ENCODE peak calls at places on chromosomes 3 and 15, in eight cellular contexts. Y, K, X, T, N, Q, L and P are unnamed samples.

GRCh38 chr3:11226042-11226370 is 46.2 kb upstream of the ATG7 start:
- DNase-seq in Y (no peak), T (no peak), K (no peak), N (peak), Q (no peak), L (peak), X (no peak), P (no peak)

GRCh38 chr3:33360136-33360825 is 79.9 kb downstream of the UBP1 start:
- DNase-seq in K (no peak), L (no peak), N (no peak), T (no peak), X (no peak), Y (no peak), Q (no peak), P (peak)

GRCh38 chr15:37095993-37096877 is 4.1 kb downstream of the MEIS2 start:
- DNase-seq in X (no peak), Y (peak), N (no peak), T (no peak), Q (no peak), K (no peak), L (no peak), P (no peak)

GRCh38 chr15:34039506-34040123 is 611 bp upstream of the AVEN start:
- DNase-seq in X (no peak), K (no peak), N (no peak), L (no peak), T (no peak), Y (no peak), Q (no peak), P (no peak)

GRCh38 chr3:151969026-151969658 is 95.7 kb downstream of the SUCNR1 start:
- DNase-seq in Q (no peak), Y (no peak), T (no peak), L (no peak), K (no peak), X (no peak), N (no peak), P (no peak)

GRCh38 chr3:174355505-174355904 is 503.6 kb upstream of the NAALADL2 start:
- DNase-seq in T (no peak), Y (no peak), K (no peak), L (no peak), N (no peak), X (no peak), Q (no peak), P (no peak)

GRCh38 chr3:178474526-178474925 is 61.7 kb upstream of the KCNMB2 start:
- DNase-seq in K (no peak), Q (no peak), Y (no peak), N (no peak), L (no peak), T (no peak), X (no peak), P (no peak)

GRCh38 chr15:69303337-69304175 is 4.8 kb downstream of the PAQR5 start:
- DNase-seq in N (no peak), X (no peak), L (no peak), Y (no peak), K (no peak), T (no peak), Q (no peak), P (no peak)

GRCh38 chr3:190016966-190017365 is 103.7 kb downstream of the P3H2 start:
- DNase-seq in Y (no peak), L (no peak), N (no peak), Q (no peak), T (no peak), K (no peak), X (no peak), P (no peak)

GRCh38 chr3:151171145-151171544 is 31.9 kb downstream of the GPR171 start:
- DNase-seq in N (peak), X (no peak), L (no peak), T (no peak), Y (no peak), K (peak), Q (peak), P (no peak)

GRCh38 chr3:149368201-149368849 is 9.1 kb downstream of the TM4SF1 start:
- DNase-seq in Q (no peak), N (no peak), Y (no peak), X (no peak), L (no peak), K (no peak), T (no peak), P (no peak)

GRCh38 chr15:68930268-68931022 is at the start of gene SPESP1:
- DNase-seq in Y (peak), Q (no peak), T (peak), N (peak), X (no peak), L (peak), K (peak), P (peak)

GRCh38 chr15:58440922-58441321 is 9.1 kb downstream of the LIPC start:
- DNase-seq in L (peak), Y (no peak), Q (no peak), N (peak), T (no peak), K (no peak), X (no peak), P (peak)

GRCh38 chr3:115518100-115518852 is 105.0 kb upstream of the GAP43 start:
- DNase-seq in Y (no peak), Q (no peak), T (peak), K (no peak), X (peak), L (no peak), N (no peak), P (peak)

GRCh38 chr15:57320543-57321220 is 55.6 kb upstream of the CGNL1 start:
- DNase-seq in T (peak), L (no peak), K (no peak), Q (no peak), Y (peak), X (no peak), N (no peak), P (no peak)

GRCh38 chr3:40580494-40581091 is 55.8 kb downstream of the ZNF621 start:
- DNase-seq in Y (peak), K (peak), L (peak), X (no peak), Q (peak), T (peak), N (peak), P (peak)

GRCh38 chr3:190063490-190063889 is 57.2 kb downstream of the P3H2 start:
- DNase-seq in L (no peak), N (no peak), X (no peak), Q (no peak), Y (no peak), K (no peak), T (no peak), P (no peak)

GRCh38 chr3:70069557-70069956 is 70.0 kb downstream of the SAMMSON start:
- DNase-seq in X (no peak), N (no peak), L (no peak), K (no peak), T (no peak), Y (no peak), Q (no peak), P (no peak)

GRCh38 chr3:70064194-70064787 is 64.8 kb downstream of the SAMMSON start:
- DNase-seq in L (no peak), X (no peak), K (peak), Q (peak), N (no peak), Y (no peak), T (no peak), P (peak)

GRCh38 chr3:70061111-70061510 is 61.6 kb downstream of the SAMMSON start:
- DNase-seq in Y (no peak), T (no peak), K (no peak), L (no peak), X (no peak), N (no peak), Q (no peak), P (no peak)

GRCh38 chr3:70067860-70068479 is 68.4 kb downstream of the SAMMSON start:
- DNase-seq in Q (no peak), N (no peak), L (no peak), X (no peak), K (no peak), Y (no peak), T (no peak), P (no peak)

DNA sequence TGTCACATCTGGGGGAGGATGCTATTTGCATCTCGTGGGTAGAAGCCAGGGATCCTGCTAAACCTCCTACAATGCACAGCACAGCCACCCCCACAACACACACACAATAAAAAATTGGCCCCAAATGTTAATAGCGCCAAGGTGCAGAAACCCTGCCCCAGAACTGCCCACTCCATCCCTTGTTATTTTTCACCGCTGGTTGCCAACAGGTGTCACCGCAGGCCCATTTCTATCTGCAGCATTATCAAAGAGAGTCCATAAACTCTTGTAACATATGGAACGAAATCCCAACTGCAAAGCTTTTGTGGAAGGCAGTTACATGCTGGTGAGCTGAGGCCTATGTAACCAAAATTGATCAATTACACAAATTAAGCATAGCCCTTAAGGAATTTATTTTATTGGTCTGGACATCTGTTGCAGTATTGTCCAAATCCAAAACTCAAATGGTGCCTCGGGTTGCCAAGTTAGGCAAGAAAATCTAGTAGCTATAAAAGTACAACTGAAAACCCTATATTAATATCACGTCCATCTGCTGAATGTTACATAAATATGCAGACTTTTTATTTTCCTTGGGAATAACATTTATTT is 66.2 kb downstream of the SAMMSON start:
- DNase-seq in Q (no peak), X (no peak), Y (no peak), T (no peak), L (peak), K (no peak), N (no peak), P (no peak)
- TF ChIP-seq CTCF in Q (peak), X (no peak), Y (no peak), T (no peak), L (peak), K (no peak), N (no peak), P (no peak)

GRCh38 chr3:9749663-9750555 is at the start of gene OGG1:
- DNase-seq in X (peak), Y (peak), L (peak), T (peak), N (peak), K (peak), Q (peak), P (peak)

GRCh38 chr3:9757427-9757826 is 7.7 kb downstream of the OGG1 start:
- DNase-seq in Y (no peak), Q (no peak), L (no peak), T (no peak), K (no peak), X (no peak), N (no peak), P (no peak)

GRCh38 chr3:9749333-9749662 is 454 bp upstream of the OGG1 start:
- DNase-seq in N (no peak), Q (no peak), L (no peak), X (no peak), K (no peak), Y (no peak), T (no peak), P (no peak)

GRCh38 chr3:9750556-9751411 is 1.0 kb downstream of the OGG1 start:
- DNase-seq in L (no peak), X (no peak), Q (no peak), K (no peak), N (peak), Y (no peak), T (no peak), P (no peak)

GRCh38 chr3:9754678-9755077 is 4.9 kb downstream of the OGG1 start:
- DNase-seq in K (no peak), Y (no peak), Q (no peak), T (no peak), N (no peak), X (no peak), L (no peak), P (no peak)
- H3K27ac ChIP-seq in K (no peak), Y (peak), Q (no peak), T (no peak), N (no peak), X (peak), L (peak), P (peak)

DNA sequence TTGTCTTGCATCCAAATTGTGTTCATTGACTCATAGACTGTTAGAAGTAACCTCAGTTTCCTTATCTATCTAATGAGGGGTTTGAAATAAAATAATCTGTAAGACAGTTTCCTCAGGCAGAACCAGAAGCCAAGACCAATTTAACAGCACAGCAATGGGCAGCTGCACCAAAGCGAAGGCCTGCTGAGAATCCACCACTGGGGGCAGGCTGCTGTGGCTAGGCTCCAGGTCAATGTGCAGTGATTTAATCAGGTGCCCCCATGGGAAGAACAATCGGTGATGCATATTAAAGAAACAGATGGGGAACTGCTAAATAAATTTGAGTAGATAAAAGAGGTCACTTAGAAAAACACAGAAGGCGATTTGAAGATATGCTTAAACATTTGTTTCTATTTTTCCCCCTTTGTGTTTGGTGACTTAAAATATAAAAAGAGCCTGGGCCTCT is 28.0 kb upstream of the TMOD3 start:
- DNase-seq in L (no peak), T (peak), Y (no peak), K (peak), X (no peak), Q (no peak), N (no peak), P (peak)
- TF ChIP-seq CTCF in L (peak), T (peak), Y (peak), K (no peak), X (peak), Q (peak), N (peak), P (peak)

GRCh38 chr3:42700366-42701288 is 2.0 kb downstream of the HHATL start:
- DNase-seq in T (no peak), K (no peak), X (no peak), Q (no peak), L (peak), N (no peak), Y (no peak), P (no peak)
- H3K27ac ChIP-seq in T (peak), K (no peak), X (no peak), Q (no peak), L (no peak), N (no peak), Y (no peak), P (no peak)

DNA sequence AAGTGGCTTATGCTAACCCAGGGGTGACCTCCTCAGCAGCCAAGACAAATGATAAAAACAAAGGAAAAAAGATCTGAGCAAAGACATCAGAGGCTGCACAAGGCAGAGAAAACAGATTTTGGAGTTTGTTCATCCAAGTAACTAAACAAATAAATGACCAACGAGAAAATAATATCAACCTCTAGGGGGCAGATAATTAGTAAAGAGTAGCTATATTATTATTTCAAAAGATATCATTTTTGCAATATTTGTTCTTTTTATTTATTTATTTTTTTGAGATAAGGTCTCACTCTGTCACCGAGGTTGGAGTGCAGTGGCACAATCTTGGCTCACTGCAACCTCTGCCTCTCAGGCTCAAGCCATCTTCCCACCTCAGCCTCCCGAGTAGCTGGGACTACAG is 101.8 kb downstream of the PCCB start:
- DNase-seq in Q (no peak), N (no peak), Y (no peak), T (no peak), L (no peak), X (no peak), K (no peak), P (no peak)
- TF ChIP-seq CTCF in Q (peak), N (peak), Y (no peak), T (no peak), L (peak), X (no peak), K (no peak), P (no peak)

GRCh38 chr3:8525893-8526292 is 24.3 kb downstream of the LMCD1 start:
- DNase-seq in T (no peak), Q (no peak), X (no peak), N (no peak), Y (no peak), K (no peak), L (no peak), P (no peak)

GRCh38 chr3:8529738-8530525 is 28.3 kb downstream of the LMCD1 start:
- DNase-seq in Q (no peak), L (no peak), Y (no peak), T (no peak), K (no peak), N (no peak), X (no peak), P (no peak)

GRCh38 chr3:8532251-8532831 is 30.7 kb downstream of the LMCD1 start:
- DNase-seq in N (no peak), L (no peak), Y (no peak), X (no peak), K (no peak), T (no peak), Q (no peak), P (peak)

GRCh38 chr3:8524656-8525399 is 23.2 kb downstream of the LMCD1 start:
- DNase-seq in Q (no peak), L (no peak), T (no peak), K (no peak), Y (no peak), X (no peak), N (no peak), P (no peak)

DNA sequence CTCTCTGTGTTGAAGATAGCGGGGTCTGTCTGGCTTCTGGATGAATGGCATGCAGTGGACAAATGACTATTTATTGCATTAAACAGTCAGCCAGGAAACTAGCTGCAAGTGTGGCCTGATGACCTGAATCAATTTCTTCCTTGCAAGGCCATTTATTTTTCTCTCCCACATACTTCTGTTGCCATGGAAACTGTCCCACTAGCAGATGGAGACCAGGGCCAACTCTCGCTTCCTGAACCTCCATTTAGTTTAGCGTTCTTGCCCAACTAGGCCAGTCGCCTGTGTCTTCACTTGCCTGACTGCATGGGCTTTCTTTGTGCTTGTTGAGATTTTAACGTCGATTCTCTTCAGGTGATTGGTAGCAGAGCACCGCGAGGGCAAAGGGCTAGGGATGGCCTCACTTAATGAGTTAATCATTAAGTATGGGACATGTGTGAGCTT is 27.6 kb downstream of the LMCD1 start:
- DNase-seq in L (no peak), T (no peak), Q (no peak), K (no peak), N (no peak), Y (no peak), X (no peak), P (no peak)
- H3K27ac ChIP-seq in L (peak), T (peak), Q (no peak), K (no peak), N (peak), Y (no peak), X (peak), P (no peak)

GRCh38 chr15:64003182-64003581 is 43.1 kb downstream of the DAPK2 start:
- DNase-seq in K (no peak), T (no peak), N (no peak), L (no peak), X (no peak), Y (no peak), Q (no peak), P (no peak)

GRCh38 chr15:64001148-64001547 is 45.1 kb downstream of the DAPK2 start:
- DNase-seq in L (no peak), Y (no peak), N (no peak), X (no peak), Q (no peak), T (no peak), K (no peak), P (no peak)

GRCh38 chr15:64004582-64004981 is 41.7 kb downstream of the DAPK2 start:
- DNase-seq in X (no peak), K (no peak), N (peak), L (peak), T (peak), Y (no peak), Q (no peak), P (peak)

GRCh38 chr15:64006642-64007041 is 39.6 kb downstream of the DAPK2 start:
- DNase-seq in Q (no peak), K (no peak), Y (no peak), N (peak), T (no peak), L (peak), X (no peak), P (peak)

DNA sequence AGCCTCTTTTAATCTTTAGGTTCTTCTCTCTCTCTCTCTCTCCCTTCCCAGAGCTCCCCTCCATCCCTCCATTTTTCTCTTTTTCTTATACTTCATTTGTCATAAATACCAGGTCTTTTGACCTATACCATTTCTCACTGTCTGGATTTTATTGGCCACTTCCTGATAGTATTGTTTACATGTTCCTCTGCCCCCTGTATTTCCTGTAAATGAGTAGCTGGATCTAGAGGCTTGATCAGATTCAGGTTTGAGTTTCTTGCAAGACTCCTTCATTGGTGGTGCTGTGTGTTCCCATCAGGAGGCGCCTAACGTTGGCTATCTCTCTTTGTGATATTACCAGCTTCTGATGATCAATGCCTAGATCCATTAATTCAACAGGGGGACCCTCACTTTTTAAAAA is 42.2 kb downstream of the DAPK2 start:
- DNase-seq in N (no peak), K (no peak), X (no peak), Y (no peak), Q (no peak), T (no peak), L (no peak), P (no peak)
- TF ChIP-seq CTCF in N (no peak), K (no peak), X (no peak), Y (no peak), Q (no peak), T (no peak), L (no peak), P (no peak)

GRCh38 chr15:81391657-81392056 is 17.6 kb upstream of the TMC3 start:
- DNase-seq in Q (no peak), Y (no peak), T (no peak), N (no peak), L (no peak), K (no peak), X (no peak), P (no peak)

GRCh38 chr15:81388431-81388760 is 14.4 kb upstream of the TMC3 start:
- DNase-seq in T (no peak), Y (no peak), Q (no peak), X (no peak), N (no peak), K (no peak), L (no peak), P (no peak)

GRCh38 chr15:81385110-81386076 is 11.4 kb upstream of the TMC3 start:
- DNase-seq in T (no peak), N (peak), K (no peak), Y (no peak), L (peak), X (no peak), Q (no peak), P (no peak)

GRCh38 chr15:81386947-81387346 is 12.9 kb upstream of the TMC3 start:
- DNase-seq in Y (no peak), N (no peak), T (no peak), K (no peak), L (no peak), X (no peak), Q (no peak), P (no peak)

GRCh38 chr15:81387629-81388430 is 13.8 kb upstream of the TMC3 start:
- DNase-seq in K (no peak), X (no peak), Q (no peak), L (no peak), N (no peak), T (no peak), Y (no peak), P (no peak)
- H3K27ac ChIP-seq in K (no peak), X (no peak), Q (no peak), L (peak), N (peak), T (no peak), Y (no peak), P (no peak)

GRCh38 chr3:31981206-31982181 is at the start of the genes OSBPL10 and ZNF860:
- DNase-seq in N (peak), L (peak), T (peak), K (no peak), Y (peak), Q (no peak), X (peak), P (peak)
- TF ChIP-seq CTCF in N (no peak), L (no peak), T (no peak), K (no peak), Y (no peak), Q (no peak), X (no peak), P (no peak)